ENCODE peak calls at places on chromosome 1, in four cellular contexts. One of them, this sample, is unnamed.

GRCh38 chr1:109928591-109929111 is 18.0 kb downstream of the CSF1 start:
- DNase-seq in effector memory CD8-positive, alpha-beta T cell: no peak
- DNase-seq in caudate nucleus: no peak
- DNase-seq in stimulated activated CD8-positive, alpha-beta memory T cell treated with anti-CD3 and anti-CD28 coated beads, Interleukin-4, amount 100 ng/mL, for 48 hours: no peak
- DNase-seq in this sample: no peak

GRCh38 chr1:12549460-12550349 is 68.3 kb downstream of the DHRS3 start:
- DNase-seq in effector memory CD8-positive, alpha-beta T cell: no peak
- DNase-seq in caudate nucleus: no peak
- DNase-seq in stimulated activated CD8-positive, alpha-beta memory T cell treated with anti-CD3 and anti-CD28 coated beads, Interleukin-4, amount 100 ng/mL, for 48 hours: no peak
- DNase-seq in this sample: peak; percentile 91

GRCh38 chr1:225724251-225724650 is 53.4 kb upstream of the SRP9 start:
- DNase-seq in effector memory CD8-positive, alpha-beta T cell: no peak
- DNase-seq in caudate nucleus: no peak
- DNase-seq in stimulated activated CD8-positive, alpha-beta memory T cell treated with anti-CD3 and anti-CD28 coated beads, Interleukin-4, amount 100 ng/mL, for 48 hours: no peak
- DNase-seq in this sample: no peak

GRCh38 chr1:99331083-99331482 is 66.8 kb downstream of the PLPPR4 start:
- DNase-seq in effector memory CD8-positive, alpha-beta T cell: no peak
- DNase-seq in caudate nucleus: no peak
- DNase-seq in stimulated activated CD8-positive, alpha-beta memory T cell treated with anti-CD3 and anti-CD28 coated beads, Interleukin-4, amount 100 ng/mL, for 48 hours: no peak
- DNase-seq in this sample: no peak

GRCh38 chr1:100459815-100460114 is 78.2 kb upstream of the GPR88 start:
- DNase-seq in effector memory CD8-positive, alpha-beta T cell: no peak
- DNase-seq in caudate nucleus: no peak
- DNase-seq in stimulated activated CD8-positive, alpha-beta memory T cell treated with anti-CD3 and anti-CD28 coated beads, Interleukin-4, amount 100 ng/mL, for 48 hours: no peak
- DNase-seq in this sample: no peak

GRCh38 chr1:226563666-226564065 is 15.1 kb downstream of the STUM start:
- DNase-seq in effector memory CD8-positive, alpha-beta T cell: no peak
- DNase-seq in caudate nucleus: no peak
- DNase-seq in stimulated activated CD8-positive, alpha-beta memory T cell treated with anti-CD3 and anti-CD28 coated beads, Interleukin-4, amount 100 ng/mL, for 48 hours: no peak
- DNase-seq in this sample: no peak

GRCh38 chr1:156112276-156113137 is 2.0 kb upstream of the LMNA start:
- DNase-seq in effector memory CD8-positive, alpha-beta T cell: no peak
- DNase-seq in caudate nucleus: no peak
- DNase-seq in stimulated activated CD8-positive, alpha-beta memory T cell treated with anti-CD3 and anti-CD28 coated beads, Interleukin-4, amount 100 ng/mL, for 48 hours: no peak
- DNase-seq in this sample: no peak

GRCh38 chr1:39508857-39509305 is 17.4 kb downstream of the BMP8A start:
- DNase-seq in effector memory CD8-positive, alpha-beta T cell: no peak
- DNase-seq in caudate nucleus: no peak
- DNase-seq in stimulated activated CD8-positive, alpha-beta memory T cell treated with anti-CD3 and anti-CD28 coated beads, Interleukin-4, amount 100 ng/mL, for 48 hours: no peak
- DNase-seq in this sample: peak; percentile 11

GRCh38 chr1:183019860-183020259 is 3.4 kb upstream of the LAMC1 start:
- DNase-seq in effector memory CD8-positive, alpha-beta T cell: no peak
- DNase-seq in caudate nucleus: no peak
- DNase-seq in stimulated activated CD8-positive, alpha-beta memory T cell treated with anti-CD3 and anti-CD28 coated beads, Interleukin-4, amount 100 ng/mL, for 48 hours: no peak
- DNase-seq in this sample: no peak

GRCh38 chr1:42767510-42767924 is 468 bp downstream of the C1orf50 start:
- DNase-seq in effector memory CD8-positive, alpha-beta T cell: no peak
- DNase-seq in caudate nucleus: no peak
- DNase-seq in stimulated activated CD8-positive, alpha-beta memory T cell treated with anti-CD3 and anti-CD28 coated beads, Interleukin-4, amount 100 ng/mL, for 48 hours: no peak
- DNase-seq in this sample: no peak

GRCh38 chr1:215877452-215877951 is 310.4 kb downstream of the KCTD3 start:
- DNase-seq in effector memory CD8-positive, alpha-beta T cell: no peak
- DNase-seq in caudate nucleus: no peak
- DNase-seq in stimulated activated CD8-positive, alpha-beta memory T cell treated with anti-CD3 and anti-CD28 coated beads, Interleukin-4, amount 100 ng/mL, for 48 hours: no peak
- DNase-seq in this sample: no peak

GRCh38 chr1:99969729-99970591 is at the start of gene SLC35A3:
- DNase-seq in effector memory CD8-positive, alpha-beta T cell: peak; percentile 73
- DNase-seq in caudate nucleus: peak; percentile 74
- DNase-seq in stimulated activated CD8-positive, alpha-beta memory T cell treated with anti-CD3 and anti-CD28 coated beads, Interleukin-4, amount 100 ng/mL, for 48 hours: peak; percentile 89
- DNase-seq in this sample: peak; percentile 14

GRCh38 chr1:47593598-47594285 is 155.9 kb downstream of the FOXD2 start:
- DNase-seq in effector memory CD8-positive, alpha-beta T cell: no peak
- DNase-seq in caudate nucleus: no peak
- DNase-seq in stimulated activated CD8-positive, alpha-beta memory T cell treated with anti-CD3 and anti-CD28 coated beads, Interleukin-4, amount 100 ng/mL, for 48 hours: no peak
- DNase-seq in this sample: no peak